ENCODE peak calls at places on chromosomes 1 and 21, in eight cellular contexts. B, U, M, G, R, V, J and Z are unnamed samples.

GRCh38 chr1:214454619-214455396 is 96.6 kb downstream of the PTPN14 start:
- DNase-seq in B (peak), U (no peak), M (no peak), G (no peak), R (no peak), V (no peak), J (no peak), Z (no peak)

GRCh38 chr1:18513995-18514394 is 33.3 kb downstream of the KLHDC7A start:
- DNase-seq in B (no peak), U (no peak), M (no peak), G (no peak), R (no peak), V (no peak), J (no peak), Z (no peak)

GRCh38 chr1:42311138-42311537 is 23.9 kb downstream of the FOXJ3 start:
- DNase-seq in B (no peak), U (no peak), M (no peak), G (no peak), R (no peak), V (no peak), J (no peak), Z (no peak)

GRCh38 chr1:63326473-63327380 is 4.4 kb downstream of the FOXD3 start:
- DNase-seq in B (no peak), U (no peak), M (no peak), G (no peak), R (no peak), V (no peak), J (no peak), Z (no peak)

GRCh38 chr21:15752763-15753407 is 23.1 kb downstream of the USP25 start:
- DNase-seq in B (peak), U (no peak), M (no peak), G (no peak), R (no peak), V (no peak), J (no peak), Z (no peak)

GRCh38 chr1:53359225-53359933 is 31.5 kb upstream of the LRP8 start:
- DNase-seq in B (no peak), U (peak), M (no peak), G (no peak), R (no peak), V (no peak), J (no peak), Z (no peak)

GRCh38 chr1:28112388-28113311 is 24.2 kb upstream of the EYA3 start:
- DNase-seq in B (peak), U (no peak), M (no peak), G (peak), R (no peak), V (no peak), J (no peak), Z (peak)

GRCh38 chr1:83928396-83928795 is 70.5 kb downstream of the TTLL7 start:
- DNase-seq in B (no peak), U (no peak), M (no peak), G (no peak), R (no peak), V (no peak), J (no peak), Z (no peak)

GRCh38 chr21:39556176-39556575 is 56.6 kb upstream of the B3GALT5 start:
- DNase-seq in B (peak), U (no peak), M (no peak), G (peak), R (no peak), V (no peak), J (peak), Z (no peak)

GRCh38 chr21:36908260-36908908 is 58.1 kb downstream of the HLCS start:
- DNase-seq in B (peak), U (no peak), M (no peak), G (no peak), R (no peak), V (no peak), J (no peak), Z (no peak)

GRCh38 chr1:160085686-160086089 is 4.3 kb downstream of the KCNJ9 start:
- DNase-seq in B (peak), U (no peak), M (peak), G (peak), R (peak), V (peak), J (peak), Z (peak)